ENCODE peak calls at places on chromosomes 5 and 9, in eight cellular contexts. A is heart right ventricle, M is lung, J is A549, I is cardiac muscle cell, V is spleen, O is heart left ventricle, F is breast epithelium. Z is an unnamed sample.

GRCh38 chr5:148297695-148298094 is 14.5 kb upstream of the SPINK7 start:
- DNase-seq in A (no peak), O (no peak), V (no peak), F (no peak), J (no peak), I (no peak), M (no peak), Z (no peak)

GRCh38 chr9:113139953-113140352 is 10.9 kb upstream of the SLC31A2 start:
- DNase-seq in J (no peak), A (no peak), O (no peak), I (no peak), M (no peak), V (no peak), F (no peak), Z (no peak)

GRCh38 chr5:14415516-14416074 is 166.0 kb upstream of the OTULINL start:
- DNase-seq in F (no peak), A (no peak), V (no peak), O (no peak), I (no peak), J (no peak), M (no peak), Z (no peak)

GRCh38 chr5:139150359-139150999 is 47.7 kb downstream of the SIL1 start:
- DNase-seq in A (no peak), O (no peak), I (peak; percentile 56), J (no peak), M (no peak), V (no peak), F (no peak), Z (no peak)

GRCh38 chr9:86838883-86839497 is 108.3 kb downstream of the GAS1 start:
- DNase-seq in I (no peak), O (peak; percentile 27), J (no peak), F (no peak), A (peak; percentile 32), M (no peak), V (no peak), Z (no peak)

GRCh38 chr5:44770936-44771717 is 37.6 kb upstream of the MRPS30 start:
- DNase-seq in I (peak; percentile 2), J (no peak), F (no peak), V (no peak), M (no peak), O (no peak), A (no peak), Z (no peak)

GRCh38 chr9:84278131-84278530 is 62.4 kb downstream of the SLC28A3 start:
- DNase-seq in O (no peak), M (no peak), F (no peak), J (no peak), V (no peak), A (no peak), I (peak; percentile 6), Z (no peak)

GRCh38 chr5:9339206-9339818 is 206.6 kb downstream of the SEMA5A start:
- DNase-seq in A (no peak), M (no peak), I (no peak), O (no peak), F (no peak), J (peak; percentile 32), V (no peak), Z (no peak)

GRCh38 chr5:143195496-143195895 is 208.0 kb downstream of the NR3C1 start:
- DNase-seq in V (no peak), A (no peak), M (no peak), I (peak; percentile 75), J (no peak), F (no peak), O (no peak), Z (no peak)

GRCh38 chr9:14438232-14438966 is 124.5 kb upstream of the NFIB start:
- DNase-seq in O (no peak), V (no peak), M (no peak), I (no peak), A (no peak), J (no peak), F (no peak), Z (no peak)

GRCh38 chr9:130833324-130833990 is 1.6 kb upstream of the ABL1 start:
- DNase-seq in M (no peak), O (no peak), J (no peak), F (no peak), I (peak; percentile 18), A (no peak), V (no peak), Z (no peak)

GRCh38 chr9:104606202-104606601 is 775 bp upstream of the OR13C2 start:
- DNase-seq in F (no peak), O (no peak), I (no peak), M (no peak), J (no peak), A (no peak), V (no peak), Z (no peak)

GRCh38 chr9:128724744-128725211 is 851 bp upstream of the ZDHHC12 start:
- DNase-seq in J (peak; percentile 83), A (peak; percentile 86), I (peak; percentile 87), M (peak; percentile 59), O (peak; percentile 83), V (peak; percentile 86), F (no peak), Z (peak; percentile 54)

GRCh38 chr9:106287108-106287631 is 575.8 kb upstream of the ZNF462 start:
- DNase-seq in V (peak; percentile 75), M (no peak), I (peak; percentile 18), O (no peak), A (no peak), F (no peak), J (no peak), Z (peak; percentile 2)

GRCh38 chr5:15837584-15838289 is 337.8 kb downstream of the FBXL7 start:
- DNase-seq in I (peak; percentile 37), A (no peak), J (no peak), O (no peak), M (no peak), V (no peak), F (no peak), Z (no peak)

GRCh38 chr5:93831449-93831848 is 90.0 kb upstream of the POU5F2 start:
- DNase-seq in J (peak; percentile 38), M (no peak), A (no peak), O (no peak), I (peak; percentile 69), V (no peak), F (no peak), Z (no peak)

GRCh38 chr9:35000535-35001284 is 11.2 kb downstream of the DNAJB5 start:
- DNase-seq in V (no peak), M (no peak), J (peak; percentile 31), A (no peak), F (no peak), O (no peak), I (no peak), Z (no peak)

GRCh38 chr9:101388507-101388993 is 3.7 kb upstream of the BAAT start:
- DNase-seq in O (no peak), V (no peak), J (peak; percentile 68), A (no peak), I (no peak), M (no peak), F (no peak), Z (no peak)

GRCh38 chr5:91264311-91265051 is 118.6 kb downstream of the ARRDC3 start:
- DNase-seq in O (no peak), V (no peak), M (no peak), F (no peak), A (no peak), J (no peak), I (no peak), Z (no peak)

GRCh38 chr5:179422840-179423523 is 77.7 kb upstream of the ADAMTS2 start:
- DNase-seq in J (no peak), M (no peak), O (no peak), I (no peak), A (no peak), F (no peak), V (peak; percentile 51), Z (no peak)

GRCh38 chr5:432928-433791 is 9.8 kb upstream of the EXOC3 start:
- DNase-seq in O (no peak), I (no peak), F (no peak), A (no peak), V (no peak), M (peak; percentile 55), J (no peak), Z (no peak)

GRCh38 chr9:89474939-89475338 is 23.0 kb downstream of the SEMA4D start:
- DNase-seq in J (no peak), A (no peak), I (no peak), M (no peak), F (no peak), V (no peak), O (no peak), Z (no peak)

GRCh38 chr9:89476546-89476945 is 21.4 kb downstream of the SEMA4D start:
- DNase-seq in I (no peak), F (no peak), O (no peak), J (no peak), A (no peak), M (no peak), V (no peak), Z (no peak)

GRCh38 chr9:89477811-89478583 is 19.9 kb downstream of the SEMA4D start:
- DNase-seq in J (no peak), I (peak; percentile 91), V (no peak), F (no peak), A (peak; percentile 51), O (no peak), M (no peak), Z (no peak)

GRCh38 chr9:89477395-89477794 is 20.5 kb downstream of the SEMA4D start:
- DNase-seq in I (no peak), O (no peak), V (no peak), J (no peak), M (no peak), A (no peak), F (no peak), Z (no peak)

GRCh38 chr9:89475891-89476440 is 21.9 kb downstream of the SEMA4D start:
- DNase-seq in I (no peak), M (no peak), J (no peak), O (no peak), V (no peak), A (no peak), F (no peak), Z (no peak)
- H3K4me1 ChIP-seq in I (peaks cover 18% of the 10 kb centered on the region), M (peaks cover 7% of the 10 kb centered on the region), J (peaks cover 4% of the 10 kb centered on the region), O (peaks cover 12% of the 10 kb centered on the region), V (peaks cover 14% of the 10 kb centered on the region), A (peaks cover 16% of the 10 kb centered on the region), F (no peaks in the 10 kb centered on the region), Z (no peaks in the 10 kb centered on the region)

GRCh38 chr5:141478321-141478945 is 2.7 kb downstream of the PCDHGC3 start:
- DNase-seq in O (no peak), V (no peak), F (peak; percentile 87), J (no peak), I (no peak), A (no peak), M (peak; percentile 79), Z (peak; percentile 87)
- TF ChIP-seq CTCF in O (no peak), V (no peak), F (peak; percentile 53), J (no peak), I (peak; percentile 34), A (no peak), M (no peak), Z (peak; percentile 25)

GRCh38 chr9:133420392-133420827 is 1.8 kb upstream of the ADAMTS13 start:
- DNase-seq in O (no peak), V (no peak), A (no peak), M (no peak), F (no peak), J (peak; percentile 23), I (no peak), Z (no peak)
- H3K4me1 ChIP-seq in O (peaks cover 6% of the 10 kb centered on the region), V (peaks cover 13% of the 10 kb centered on the region), A (peaks cover 16% of the 10 kb centered on the region), M (peaks cover 15% of the 10 kb centered on the region), F (peaks cover 10% of the 10 kb centered on the region), J (peaks cover 14% of the 10 kb centered on the region), I (peaks cover 5% of the 10 kb centered on the region), Z (peaks cover 11% of the 10 kb centered on the region)

DNA sequence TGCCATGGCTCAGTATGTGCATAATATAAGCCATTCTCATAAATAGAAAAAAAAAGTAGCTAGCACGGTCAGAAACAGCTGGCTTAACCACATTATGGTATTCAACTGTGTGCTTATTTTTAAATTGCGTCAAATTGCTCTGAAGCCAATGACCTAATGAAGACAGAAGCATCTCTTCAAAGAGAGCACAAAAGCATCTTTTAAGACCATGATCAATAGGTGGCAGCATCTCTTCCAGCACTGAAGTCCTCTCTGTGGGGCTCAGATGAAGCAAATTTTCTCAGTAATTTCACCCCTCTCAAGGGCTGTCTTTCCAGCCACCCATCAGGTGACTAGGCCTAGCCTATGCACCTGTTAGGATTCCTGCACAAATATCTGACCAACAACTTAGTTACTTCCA is 251.4 kb downstream of the GLIS3 start:
- DNase-seq in J (peak; percentile 39), O (no peak), I (peak; percentile 58), A (no peak), F (no peak), M (no peak), V (no peak), Z (no peak)
- TF ChIP-seq CTCF in J (peak; percentile 47), O (peak; percentile 23), I (peak; percentile 46), A (peak; percentile 28), F (no peak), M (no peak), V (no peak), Z (no peak)